ENCODE peak calls at places on chromosomes 13 and 19, in ten cellular contexts. U is SHP77; A is fibroblast of the conjunctiva; V is WTC11; N is cardiac muscle cell; H is head of caudate nucleus; M is HTR-8/SVneo; Y is KBM-7; R is T-helper 22 cell; C is CD4-positive, alpha-beta T cell. G is an unnamed sample.

GRCh38 chr19:33558846-33559245 is 37.3 kb upstream of the PEPD start:
- DNase-seq in U (peak), A (no peak), V (no peak), N (no peak), H (no peak), M (no peak), Y (no peak), R (no peak), C (no peak), G (no peak)

GRCh38 chr13:52141299-52141698 is 12.4 kb upstream of the NEK5 start:
- DNase-seq in U (no peak), A (no peak), V (no peak), N (no peak), H (no peak), M (no peak), Y (no peak), R (no peak), C (no peak), G (no peak)

GRCh38 chr13:41827507-41828213 is 133.2 kb downstream of the VWA8 start:
- DNase-seq in U (no peak), A (peak), V (no peak), N (peak), H (no peak), M (peak), Y (no peak), R (no peak), C (no peak), G (no peak)

GRCh38 chr19:38812004-38812840 is 523 bp downstream of the LGALS4 start:
- DNase-seq in U (no peak), A (no peak), V (no peak), N (no peak), H (no peak), M (no peak), Y (no peak), R (no peak), C (no peak), G (no peak)

GRCh38 chr13:102836471-102836870 is 9.4 kb upstream of the ERCC5 start:
- DNase-seq in U (no peak), A (no peak), V (no peak), N (no peak), H (no peak), M (no peak), Y (no peak), R (no peak), C (no peak), G (no peak)

GRCh38 chr19:42062381-42062780 is 7.6 kb downstream of the GRIK5 start:
- DNase-seq in U (no peak), A (no peak), V (no peak), N (no peak), H (no peak), M (no peak), Y (no peak), R (no peak), C (no peak), G (no peak)

GRCh38 chr19:33268162-33268991 is 34.0 kb downstream of the CEBPA start:
- DNase-seq in U (no peak), A (no peak), V (no peak), N (no peak), H (no peak), M (no peak), Y (peak), R (no peak), C (no peak), G (peak)

GRCh38 chr19:3192228-3192635 is 6.5 kb downstream of the NCLN start:
- DNase-seq in U (no peak), A (no peak), V (no peak), N (no peak), H (no peak), M (no peak), Y (no peak), R (no peak), C (no peak), G (no peak)

GRCh38 chr19:17749912-17750317 is 1.4 kb upstream of the FCHO1 start:
- DNase-seq in U (no peak), A (no peak), V (no peak), N (no peak), H (no peak), M (no peak), Y (no peak), R (no peak), C (no peak), G (no peak)

GRCh38 chr19:10290876-10291553 is 1.3 kb downstream of the ICAM5 start:
- DNase-seq in U (peak), A (no peak), V (peak), N (peak), H (peak), M (peak), Y (peak), R (peak), C (peak), G (peak)

GRCh38 chr19:17678836-17679235 is 9.3 kb downstream of the UNC13A start:
- DNase-seq in U (no peak), A (no peak), V (no peak), N (no peak), H (no peak), M (no peak), Y (no peak), R (no peak), C (no peak), G (no peak)

GRCh38 chr13:106376411-106377112 is 158.9 kb downstream of the EFNB2 start:
- DNase-seq in U (peak), A (peak), V (no peak), N (peak), H (peak), M (peak), Y (peak), R (no peak), C (no peak), G (peak)

GRCh38 chr13:58298556-58299135 is 667.1 kb downstream of the PCDH17 start:
- DNase-seq in U (no peak), A (no peak), V (no peak), N (no peak), H (no peak), M (no peak), Y (no peak), R (no peak), C (no peak), G (no peak)

GRCh38 chr13:24693862-24694471 is 13.8 kb downstream of the ATP12A start:
- DNase-seq in U (peak), A (peak), V (peak), N (peak), H (peak), M (peak), Y (peak), R (peak), C (no peak), G (peak)

GRCh38 chr13:41680900-41681299 is 223.6 kb downstream of the RGCC start:
- DNase-seq in U (no peak), A (no peak), V (peak), N (no peak), H (no peak), M (no peak), Y (no peak), R (no peak), C (no peak), G (no peak)

GRCh38 chr19:13155472-13156284 is 5.5 kb downstream of the IER2 start:
- DNase-seq in U (peak), A (no peak), V (peak), N (peak), H (peak), M (peak), Y (peak), R (peak), C (peak), G (peak)

GRCh38 chr13:101242720-101243119 is 173.6 kb downstream of the NALCN start:
- DNase-seq in U (no peak), A (no peak), V (no peak), N (no peak), H (no peak), M (no peak), Y (no peak), R (no peak), C (no peak), G (no peak)

GRCh38 chr13:22095794-22096193 is 424.9 kb downstream of the FGF9 start:
- DNase-seq in U (no peak), A (no peak), V (no peak), N (no peak), H (no peak), M (no peak), Y (no peak), R (no peak), C (no peak), G (no peak)

GRCh38 chr13:71117920-71118319 is 749.1 kb downstream of the DACH1 start:
- DNase-seq in U (no peak), A (no peak), V (no peak), N (no peak), H (no peak), M (no peak), Y (no peak), R (no peak), C (no peak), G (no peak)

GRCh38 chr13:32629313-32629712 is 43.1 kb downstream of the PDS5B start:
- DNase-seq in U (no peak), A (no peak), V (no peak), N (no peak), H (no peak), M (no peak), Y (no peak), R (no peak), C (no peak), G (no peak)

GRCh38 chr19:56132316-56132822 is 8.7 kb upstream of the ZNF444 start:
- DNase-seq in U (no peak), A (peak), V (no peak), N (peak), H (no peak), M (no peak), Y (no peak), R (no peak), C (no peak), G (no peak)

GRCh38 chr13:79775830-79776229 is 294.9 kb downstream of the NDFIP2 start:
- DNase-seq in U (peak), A (peak), V (peak), N (peak), H (peak), M (peak), Y (peak), R (no peak), C (no peak), G (peak)

GRCh38 chr19:7868671-7869452 is 5.3 kb downstream of the PRR36 start:
- DNase-seq in U (no peak), A (no peak), V (peak), N (peak), H (peak), M (peak), Y (peak), R (peak), C (peak), G (peak)

GRCh38 chr13:98476538-98476966 is 100.4 kb downstream of the STK24 start:
- DNase-seq in U (no peak), A (peak), V (no peak), N (peak), H (peak), M (peak), Y (peak), R (peak), C (peak), G (peak)

GRCh38 chr19:29777916-29778315 is 33.9 kb upstream of the CCNE1 start:
- DNase-seq in U (no peak), A (no peak), V (no peak), N (no peak), H (no peak), M (no peak), Y (no peak), R (no peak), C (no peak), G (no peak)

GRCh38 chr13:46126552-46127171 is 21.8 kb upstream of the CPB2 start:
- DNase-seq in U (peak), A (peak), V (peak), N (peak), H (peak), M (peak), Y (peak), R (peak), C (peak), G (peak)

GRCh38 chr19:58037927-58038687 is 4.3 kb downstream of the ZSCAN1 start:
- DNase-seq in U (no peak), A (no peak), V (peak), N (peak), H (peak), M (no peak), Y (no peak), R (no peak), C (no peak), G (no peak)